ENCODE peak calls at places on chromosomes 16 and 17, in four cellular contexts. L is K562, D is GM12878, Y is HL-60. U is an unnamed sample.

GRCh38 chr17:10290046-10290445 is 82.8 kb downstream of the MYH13 start:
- DNase-seq in L (no peak), D (no peak), Y (no peak), U (no peak)

GRCh38 chr16:22123146-22123545 is 30.8 kb downstream of the VWA3A start:
- DNase-seq in Y (peak), D (no peak), L (peak), U (no peak)

GRCh38 chr16:86708431-86708830 is 130.1 kb downstream of the FOXL1 start:
- DNase-seq in Y (no peak), L (no peak), D (no peak), U (no peak)

GRCh38 chr16:57770361-57770760 is 31.9 kb downstream of the KIFC3 start:
- DNase-seq in L (no peak), D (no peak), Y (no peak), U (no peak)

GRCh38 chr16:64290461-64290860 is 831.4 kb downstream of the CDH11 start:
- DNase-seq in D (no peak), L (no peak), Y (no peak), U (no peak)

GRCh38 chr17:3678095-3678820 is 9.6 kb downstream of the EMC6 start:
- DNase-seq in L (no peak), Y (no peak), D (no peak), U (no peak)

GRCh38 chr17:9971991-9972390 is 66.9 kb upstream of the RCVRN start:
- DNase-seq in D (no peak), L (no peak), Y (no peak), U (no peak)

GRCh38 chr17:51119415-51120356 is 982 bp downstream of the SPAG9 start:
- DNase-seq in Y (peak), D (no peak), L (peak), U (no peak)

GRCh38 chr17:6261496-6261895 is 173.4 kb downstream of the AIPL1 start:
- DNase-seq in Y (no peak), D (no peak), L (no peak), U (no peak)
- TF ChIP-seq SPI1 in Y (no peak), D (no peak), L (no peak), U (no peak)

DNA sequence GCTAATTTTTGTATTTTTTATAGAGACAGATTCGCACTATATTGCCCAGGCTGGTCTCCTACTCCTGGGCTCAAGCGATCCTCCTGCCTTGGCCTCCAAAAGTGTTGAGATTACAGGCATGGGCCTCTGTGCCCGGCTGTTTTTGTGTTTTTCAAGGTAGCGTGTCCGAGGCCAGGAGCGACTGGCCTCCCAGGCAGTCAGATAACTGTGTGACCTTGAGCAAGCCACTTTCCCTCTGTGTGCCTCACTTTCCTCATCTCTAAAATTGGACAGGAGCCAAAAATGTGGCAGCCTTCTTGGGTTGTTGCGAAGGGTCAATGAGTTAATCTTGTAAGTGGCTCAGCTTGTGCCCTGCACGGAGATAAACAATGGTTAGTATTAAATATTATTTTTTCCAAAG is 2.4 kb downstream of the ABCC1 start:
- DNase-seq in D (no peak), L (no peak), Y (peak), U (no peak)
- TF ChIP-seq SPI1 in D (no peak), L (no peak), Y (no peak), U (no peak)

GRCh38 chr16:68367034-68367433 is 56.2 kb downstream of the PRMT7 start:
- DNase-seq in L (peak), Y (peak), D (no peak), U (no peak)
- TF ChIP-seq SPI1 in L (no peak), Y (no peak), D (no peak), U (no peak)

GRCh38 chr16:85190572-85190971 is 78.3 kb upstream of the CIBAR2 start:
- DNase-seq in D (no peak), L (no peak), Y (no peak), U (no peak)
- TF ChIP-seq SPI1 in D (no peak), L (no peak), Y (no peak), U (no peak)

DNA sequence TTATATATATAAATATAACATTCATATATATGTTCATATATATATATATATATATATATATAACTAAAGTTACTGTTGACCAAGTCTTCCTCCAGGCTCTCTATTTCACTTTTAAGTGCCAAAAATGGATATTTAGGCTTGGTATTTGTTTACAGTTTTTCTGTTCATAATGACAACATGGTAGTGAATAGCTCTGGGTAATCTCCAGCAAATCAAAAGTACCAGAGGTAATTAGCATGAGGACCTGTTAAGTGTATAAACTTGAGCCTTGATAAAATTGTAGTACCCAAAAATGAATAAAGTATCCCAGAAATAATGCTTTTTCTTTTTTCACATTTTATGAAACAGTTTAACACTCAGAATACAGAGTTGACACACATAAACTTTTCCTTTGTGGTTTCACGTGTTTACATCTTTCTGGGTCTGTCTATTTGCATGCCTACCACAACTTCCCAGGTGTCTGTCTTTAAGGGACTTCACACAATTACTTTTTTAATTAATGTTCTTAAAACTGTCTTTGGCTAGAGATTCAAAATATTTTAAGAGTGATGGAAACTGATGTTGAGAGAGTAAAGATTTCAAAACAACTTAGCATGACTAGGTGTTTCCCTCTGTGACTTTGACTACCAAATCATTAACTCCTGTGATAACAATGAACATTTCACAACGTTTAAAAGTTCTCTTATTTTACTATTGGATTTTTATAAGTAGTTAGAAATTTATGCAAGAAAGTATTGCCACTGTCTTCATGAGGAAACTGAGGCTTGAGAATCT is 47.9 kb downstream of the RABEP1 start:
- DNase-seq in L (no peak), Y (no peak), D (peak), U (no peak)
- TF ChIP-seq SPI1 in L (no peak), Y (no peak), D (no peak), U (no peak)

GRCh38 chr17:79026345-79027273 is 2.6 kb downstream of the C1QTNF1 start:
- DNase-seq in L (no peak), Y (no peak), D (no peak), U (no peak)
- TF ChIP-seq SPI1 in L (no peak), Y (no peak), D (no peak), U (no peak)

DNA sequence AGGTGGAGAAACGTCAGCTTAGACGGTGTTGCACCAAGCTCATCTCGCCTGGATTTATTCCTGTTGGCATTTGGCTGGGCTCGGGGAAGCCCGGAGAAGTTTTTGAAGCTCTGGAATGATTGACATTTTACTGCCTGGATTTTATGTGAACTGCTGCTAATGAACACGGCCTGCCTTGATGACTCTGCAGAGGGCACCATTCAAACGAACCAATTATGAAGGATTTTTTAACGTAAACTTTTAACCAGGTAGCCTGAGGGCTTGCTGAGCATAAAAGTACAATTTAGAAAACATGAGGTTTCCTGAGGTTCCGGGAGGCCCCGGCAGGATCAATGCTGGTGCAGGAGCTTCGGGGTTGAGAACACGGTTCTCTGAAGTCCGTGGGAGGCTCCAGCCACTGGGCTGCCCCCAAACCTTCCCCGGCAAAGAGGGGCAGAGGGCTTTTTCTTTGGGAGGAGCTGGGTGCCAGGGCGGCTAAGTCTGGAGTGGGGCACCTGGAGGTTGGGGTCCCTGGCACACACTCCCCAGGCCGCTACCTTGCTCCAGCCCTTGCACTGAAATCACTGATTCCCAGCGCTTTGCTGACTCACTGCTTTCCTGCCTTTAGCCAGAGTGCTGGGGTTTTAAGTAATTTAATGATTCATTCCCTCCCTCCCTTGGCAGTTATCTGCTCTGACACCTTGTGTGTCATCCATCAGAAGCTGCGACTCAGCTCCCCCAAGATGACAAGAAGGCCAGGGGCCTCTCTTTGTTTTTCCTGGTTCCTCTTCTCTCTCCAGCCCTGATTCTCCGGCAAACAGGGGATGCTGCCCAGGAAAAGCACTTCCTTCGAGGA is 161.2 kb upstream of the IRX3 start:
- DNase-seq in Y (no peak), L (peak), D (no peak), U (no peak)
- TF ChIP-seq SPI1 in Y (no peak), L (peak), D (no peak), U (no peak)

GRCh38 chr16:29318037-29318436 is 88.5 kb downstream of the NPIPB11 start:
- DNase-seq in D (no peak), L (no peak), Y (peak), U (no peak)
- TF ChIP-seq SPI1 in D (no peak), L (no peak), Y (no peak), U (no peak)

GRCh38 chr17:60969500-60970037 is 291.9 kb downstream of the BCAS3 start:
- DNase-seq in D (no peak), L (no peak), Y (no peak), U (no peak)

GRCh38 chr17:60970741-60971140 is 293.1 kb downstream of the BCAS3 start:
- DNase-seq in L (no peak), D (no peak), Y (no peak), U (no peak)

GRCh38 chr17:60968266-60968665 is 290.6 kb downstream of the BCAS3 start:
- DNase-seq in D (no peak), Y (no peak), L (no peak), U (no peak)

GRCh38 chr17:60971515-60972369 is 294.1 kb downstream of the BCAS3 start:
- DNase-seq in Y (peak), L (peak), D (peak), U (peak)
- TF ChIP-seq SPI1 in Y (no peak), L (no peak), D (no peak), U (no peak)

GRCh38 chr16:30418350-30419181 is 11.2 kb downstream of the ZNF771 start:
- DNase-seq in L (no peak), Y (peak), D (no peak), U (no peak)

GRCh38 chr16:30421010-30421409 is 8.8 kb downstream of the DCTPP1 start:
- DNase-seq in Y (no peak), D (no peak), L (no peak), U (no peak)

GRCh38 chr16:30416047-30416603 is 8.7 kb downstream of the ZNF771 start:
- DNase-seq in D (no peak), Y (no peak), L (no peak), U (no peak)

GRCh38 chr16:30416624-30417298 is 9.4 kb downstream of the ZNF771 start:
- DNase-seq in Y (no peak), L (no peak), D (no peak), U (no peak)

GRCh38 chr16:30417447-30418349 is 10.3 kb downstream of the ZNF771 start:
- DNase-seq in L (no peak), Y (peak), D (peak), U (peak)
- TF ChIP-seq SPI1 in L (no peak), Y (peak), D (no peak), U (no peak)